ENCODE peak calls at places on chromosomes 4 and X, in four cellular contexts. E is stimulated activated naive CD8-positive, alpha-beta T cell treated with anti-CD3 and anti-CD28 coated beads, Interleukin-15, Interleukin-2, amounts not matched to agents 100 U/mL and 50 U/mL, for 24 hours; K is activated effector memory CD4-positive, alpha-beta T cell treated with Interleukin-2 at 50 U/mL for 16 hours; B is islet precursor cell. W is an unnamed sample.

GRCh38 chr4:7783560-7783959 is 156.1 kb downstream of the AFAP1 start:
- DNase-seq in K (no peak), E (no peak), B (no peak), W (no peak)

GRCh38 chr4:622071-622995 is 3.0 kb upstream of the PDE6B start:
- DNase-seq in B (peak; percentile 45), E (no peak), K (no peak), W (no peak)

GRCh38 chrX:56530011-56530410 is 33.4 kb upstream of the UBQLN2 start:
- DNase-seq in K (no peak), B (no peak), E (no peak), W (no peak)

GRCh38 chrX:17743913-17744312 is 6.6 kb downstream of the SCML1 start:
- DNase-seq in B (no peak), E (no peak), K (no peak), W (no peak)

GRCh38 chrX:155880586-155881157 is 473 bp upstream of the VAMP7 start:
- DNase-seq in B (no peak), K (no peak), E (no peak), W (peak; percentile 20)

GRCh38 chr4:8769645-8770517 is 101.8 kb downstream of the HMX1 start:
- DNase-seq in K (no peak), B (no peak), E (no peak), W (no peak)

GRCh38 chr4:170374770-170375169 is 285.0 kb upstream of the AADAT start:
- DNase-seq in E (no peak), K (no peak), B (peak; percentile 74), W (no peak)

GRCh38 chr4:98627883-98628282 is 30.5 kb downstream of the TSPAN5 start:
- DNase-seq in B (no peak), E (no peak), K (no peak), W (peak; percentile 50)

GRCh38 chr4:15779336-15779735 is 1.2 kb downstream of the CD38 start:
- DNase-seq in E (no peak), B (peak; percentile 59), K (no peak), W (peak; percentile 59)

GRCh38 chr4:177308125-177308524 is 1.5 kb upstream of the NEIL3 start:
- DNase-seq in K (no peak), B (no peak), E (no peak), W (no peak)

GRCh38 chrX:110322603-110323002 is 4.7 kb upstream of the AMMECR1 start:
- DNase-seq in B (no peak), E (no peak), K (no peak), W (no peak)

GRCh38 chrX:153968754-153969124 is 2.9 kb downstream of the HCFC1 start:
- DNase-seq in B (no peak), E (peak; percentile 45), K (no peak), W (peak; percentile 27)

GRCh38 chr4:139599594-139600374 is 43.8 kb upstream of the SETD7 start:
- DNase-seq in E (no peak), B (no peak), K (no peak), W (peak; percentile 49)

GRCh38 chr4:38509551-38509950 is 154.4 kb upstream of the KLF3 start:
- DNase-seq in E (no peak), B (no peak), K (peak; percentile 47), W (no peak)

GRCh38 chr4:7960790-7961655 is 21.4 kb upstream of the AFAP1 start:
- DNase-seq in K (no peak), E (peak; percentile 83), B (peak; percentile 60), W (peak; percentile 64)

GRCh38 chr4:23567338-23567737 is 322.5 kb downstream of the PPARGC1A start:
- DNase-seq in E (no peak), K (no peak), B (no peak), W (no peak)

GRCh38 chr4:106266201-106266600 is 49.8 kb downstream of the TBCK start:
- DNase-seq in E (no peak), K (no peak), B (no peak), W (peak; percentile 79)

GRCh38 chrX:70496491-70496890 is 51.9 kb downstream of the DLG3 start:
- DNase-seq in B (no peak), E (no peak), K (no peak), W (no peak)

GRCh38 chrX:19990519-19991349 is at the start of gene BCLAF3:
- DNase-seq in B (peak; percentile 92), E (peak; percentile 91), K (peak; percentile 81), W (peak; percentile 86)